ENCODE peak calls at places on chromosomes 1 and 21, in six cellular contexts. U is ovary; D is IMR-90; R is effector memory CD4-positive, alpha-beta T cell; X is mesenchymal stem cell; E is neural progenitor cell. F is an unnamed sample.

GRCh38 chr1:151510957-151511635 is at the start of gene CGN:
- DNase-seq in U (peak), D (peak), R (peak), X (peak), E (peak), F (peak)

GRCh38 chr1:179177614-179178013 is 51.9 kb downstream of the ABL2 start:
- DNase-seq in U (no peak), D (no peak), R (no peak), X (no peak), E (no peak), F (no peak)

GRCh38 chr1:230215529-230215928 is 148.5 kb downstream of the GALNT2 start:
- DNase-seq in U (no peak), D (no peak), R (no peak), X (no peak), E (no peak), F (no peak)

GRCh38 chr1:205440476-205441317 is 15.1 kb downstream of the BLACAT1 start:
- DNase-seq in U (peak), D (peak), R (peak), X (peak), E (peak), F (peak)

GRCh38 chr1:99137546-99138206 is 126.6 kb upstream of the PLPPR4 start:
- DNase-seq in U (no peak), D (no peak), R (no peak), X (no peak), E (no peak), F (no peak)

GRCh38 chr1:50774759-50775351 is 185.2 kb downstream of the FAF1 start:
- DNase-seq in U (no peak), D (peak), R (no peak), X (peak), E (peak), F (peak)

GRCh38 chr1:56156937-56157336 is 422.4 kb downstream of the PLPP3 start:
- DNase-seq in U (no peak), D (no peak), R (no peak), X (no peak), E (no peak), F (no peak)

GRCh38 chr1:167454929-167455785 is 63.2 kb downstream of the CD247 start:
- DNase-seq in U (peak), D (no peak), R (peak), X (peak), E (peak), F (peak)

GRCh38 chr1:243378666-243379065 is 122.8 kb downstream of the SDCCAG8 start:
- DNase-seq in U (no peak), D (no peak), R (no peak), X (no peak), E (peak), F (no peak)

GRCh38 chr1:226100436-226101347 is 38.2 kb downstream of the H3-3A start:
- DNase-seq in U (no peak), D (peak), R (no peak), X (peak), E (peak), F (peak)

GRCh38 chr1:228090613-228091081 is 8.1 kb downstream of the ARF1 start:
- DNase-seq in U (peak), D (peak), R (no peak), X (peak), E (no peak), F (no peak)

GRCh38 chr1:91937613-91938012 is 11.6 kb upstream of the BRDT start:
- DNase-seq in U (no peak), D (no peak), R (no peak), X (no peak), E (no peak), F (no peak)

GRCh38 chr1:243411472-243411871 is 155.6 kb downstream of the SDCCAG8 start:
- DNase-seq in U (no peak), D (no peak), R (no peak), X (no peak), E (no peak), F (no peak)

GRCh38 chr1:154433161-154433681 is 28.1 kb downstream of the IL6R start:
- DNase-seq in U (no peak), D (no peak), R (peak), X (peak), E (no peak), F (no peak)

GRCh38 chr1:239630767-239631166 is 244.4 kb downstream of the CHRM3 start:
- DNase-seq in U (no peak), D (no peak), R (no peak), X (no peak), E (no peak), F (no peak)

GRCh38 chr1:39170731-39171375 is 33.6 kb upstream of the MACF1 start:
- DNase-seq in U (no peak), D (peak), R (no peak), X (peak), E (peak), F (peak)

GRCh38 chr1:185636848-185637247 is 97.3 kb upstream of the HMCN1 start:
- DNase-seq in U (no peak), D (no peak), R (no peak), X (no peak), E (no peak), F (no peak)

GRCh38 chr1:47549532-47549931 is 111.7 kb downstream of the FOXD2 start:
- DNase-seq in U (no peak), D (no peak), R (no peak), X (no peak), E (no peak), F (no peak)

GRCh38 chr21:30207252-30207579 is 8.7 kb downstream of the CLDN8 start:
- DNase-seq in U (no peak), D (no peak), R (no peak), X (no peak), E (no peak), F (no peak)

GRCh38 chr1:84603941-84604830 is 29.9 kb upstream of the CTBS start:
- DNase-seq in U (no peak), D (peak), R (no peak), X (peak), E (peak), F (peak)

GRCh38 chr1:244021427-244021826 is 29.7 kb upstream of the ZBTB18 start:
- DNase-seq in U (no peak), D (no peak), R (no peak), X (no peak), E (peak), F (peak)

GRCh38 chr1:225425211-225425786 is 2.5 kb downstream of the LBR start:
- DNase-seq in U (no peak), D (peak), R (no peak), X (peak), E (no peak), F (no peak)

GRCh38 chr1:223077434-223077833 is 65.6 kb downstream of the TLR5 start:
- DNase-seq in U (no peak), D (no peak), R (no peak), X (no peak), E (no peak), F (peak)

GRCh38 chr1:63073530-63074306 is 248.6 kb upstream of the FOXD3 start:
- DNase-seq in U (no peak), D (no peak), R (no peak), X (no peak), E (peak), F (peak)

GRCh38 chr1:57826535-57826934 is 402.7 kb upstream of the DAB1 start:
- DNase-seq in U (no peak), D (no peak), R (no peak), X (no peak), E (no peak), F (no peak)

GRCh38 chr1:246724001-246724724 is at the start of gene SCCPDH:
- DNase-seq in U (peak), D (peak), R (peak), X (peak), E (peak), F (peak)

GRCh38 chr1:24322636-24323177 is 3.5 kb downstream of the GRHL3 start:
- DNase-seq in U (no peak), D (no peak), R (no peak), X (no peak), E (no peak), F (no peak)
- H3K27ac ChIP-seq in U (no peak), D (no peak), R (no peak), X (peak), E (no peak), F (no peak)

GRCh38 chr1:198879711-198880306 is 241.0 kb downstream of the PTPRC start:
- DNase-seq in U (no peak), D (no peak), R (no peak), X (peak), E (no peak), F (no peak)
- H3K27ac ChIP-seq in U (no peak), D (no peak), R (no peak), X (peak), E (no peak), F (peak)

GRCh38 chr21:28431527-28432200 is 561.0 kb downstream of the LTN1 start:
- DNase-seq in U (no peak), D (peak), R (no peak), X (no peak), E (no peak), F (no peak)
- H3K27ac ChIP-seq in U (no peak), D (no peak), R (no peak), X (no peak), E (no peak), F (no peak)

GRCh38 chr21:46097826-46098286 is at the start of gene COL6A2:
- DNase-seq in U (peak), D (peak), R (no peak), X (peak), E (peak), F (peak)
- H3K27ac ChIP-seq in U (peak), D (peak), R (no peak), X (no peak), E (no peak), F (no peak)

F was measured in A673.